ENCODE peak calls at places on chromosomes 1 and 21, in five cellular contexts. W, T, Y, X and V are unnamed samples.

GRCh38 chr1:39360726-39361125 is 130.7 kb upstream of the BMP8A start:
- DNase-seq in T (no peak), W (no peak), Y (no peak), X (no peak), V (no peak)

GRCh38 chr1:94383966-94384408 is 34.2 kb upstream of the ABCD3 start:
- DNase-seq in T (no peak), W (no peak), X (no peak), Y (no peak), V (peak; percentile 30)

GRCh38 chr1:25572708-25573590 is 29.5 kb downstream of the LDLRAP1 start:
- DNase-seq in X (no peak), W (no peak), T (peak; percentile 25), Y (no peak), V (peak; percentile 75)

GRCh38 chr1:161946071-161946987 is 77.3 kb downstream of the OLFML2B start:
- DNase-seq in X (no peak), Y (no peak), W (no peak), T (no peak), V (peak; percentile 40)

GRCh38 chr1:89962024-89962741 is 32.7 kb upstream of the ZNF326 start:
- DNase-seq in X (no peak), T (no peak), Y (no peak), W (no peak), V (no peak)

GRCh38 chr1:30190481-30191153 is 532.8 kb downstream of the MATN1 start:
- DNase-seq in T (no peak), Y (no peak), X (no peak), W (no peak), V (no peak)

GRCh38 chr21:30227633-30228404 is 11.9 kb upstream of the CLDN8 start:
- DNase-seq in T (no peak), W (peak; percentile 98), Y (no peak), X (peak; percentile 37), V (no peak)

GRCh38 chr1:224506141-224506814 is 71.7 kb upstream of the WDR26 start:
- DNase-seq in W (peak; percentile 47), T (no peak), Y (no peak), X (no peak), V (no peak)

GRCh38 chr1:211145944-211146343 is 12.0 kb upstream of the KCNH1 start:
- DNase-seq in X (no peak), W (no peak), Y (no peak), T (no peak), V (no peak)

GRCh38 chr1:12472410-12472797 is 145.6 kb downstream of the DHRS3 start:
- DNase-seq in T (no peak), Y (no peak), W (no peak), X (no peak), V (no peak)

GRCh38 chr1:234212764-234213406 is 160.4 kb upstream of the COA6 start:
- DNase-seq in T (no peak), X (no peak), Y (no peak), W (no peak), V (peak; percentile 89)

GRCh38 chr1:160659566-160659965 is 12.7 kb upstream of the SLAMF1 start:
- DNase-seq in W (no peak), X (no peak), Y (no peak), T (no peak), V (no peak)

GRCh38 chr1:192225713-192226112 is 67.5 kb downstream of the RGS18 start:
- DNase-seq in X (no peak), W (no peak), Y (no peak), T (no peak), V (no peak)

GRCh38 chr1:116415699-116416533 is 42.9 kb downstream of the ATP1A1 start:
- DNase-seq in T (no peak), X (peak; percentile 34), Y (no peak), W (no peak), V (peak; percentile 96)